ENCODE peak calls at places on chromosomes 11 and 22, in six cellular contexts. G is stimulated activated naive CD8-positive, alpha-beta T cell treated with anti-CD3 and anti-CD28 coated beads, Interleukin-15, amount 100 ng/mL, for 72 hours; X is brain microvascular endothelial cell; K is ecto neural progenitor cell; U is nephron progenitor cell; D is pancreas. J is an unnamed sample.

GRCh38 chr11:130103296-130103814 is 33.7 kb downstream of the APLP2 start:
- DNase-seq in X (peak; percentile 95), G (no peak), U (no peak), D (no peak), K (no peak), J (peak; percentile 94)

GRCh38 chr11:82792319-82792718 is 58.7 kb upstream of the FAM181B start:
- DNase-seq in K (no peak), G (no peak), X (no peak), D (no peak), U (no peak), J (no peak)

GRCh38 chr11:44883277-44883676 is 67.4 kb downstream of the TP53I11 start:
- DNase-seq in G (no peak), K (no peak), X (no peak), D (no peak), U (no peak), J (peak; percentile 46)

GRCh38 chr11:123543796-123544195 is 110.6 kb downstream of the SCN3B start:
- DNase-seq in G (no peak), D (no peak), X (peak; percentile 27), K (no peak), U (no peak), J (peak; percentile 60)

GRCh38 chr11:68521962-68522626 is 61.5 kb downstream of the PPP6R3 start:
- DNase-seq in U (no peak), D (no peak), K (no peak), G (no peak), X (no peak), J (no peak)

GRCh38 chr11:122698390-122698789 is 42.9 kb downstream of the UBASH3B start:
- DNase-seq in X (no peak), D (no peak), G (no peak), K (no peak), U (no peak), J (no peak)

GRCh38 chr11:80719292-80719646 is 1278.4 kb upstream of the TENM4 start:
- DNase-seq in U (no peak), K (no peak), X (no peak), D (no peak), G (no peak), J (no peak)

GRCh38 chr11:92528051-92528450 is 303.4 kb downstream of the FAT3 start:
- DNase-seq in U (no peak), D (no peak), G (no peak), X (peak; percentile 68), K (no peak), J (peak; percentile 1)

GRCh38 chr22:29219881-29220670 is 14.4 kb downstream of the EMID1 start:
- DNase-seq in D (peak; percentile 42), K (no peak), U (no peak), X (no peak), G (no peak), J (no peak)

GRCh38 chr11:96097844-96098421 is 174.0 kb upstream of the MTMR2 start:
- DNase-seq in G (no peak), X (no peak), D (no peak), U (no peak), K (no peak), J (no peak)

GRCh38 chr22:19916941-19917340 is 24.6 kb upstream of the COMT start:
- DNase-seq in D (no peak), X (no peak), U (no peak), K (no peak), G (no peak), J (no peak)

GRCh38 chr11:114208371-114208770 is 87.8 kb upstream of the NNMT start:
- DNase-seq in D (no peak), G (peak; percentile 20), K (no peak), U (no peak), X (no peak), J (no peak)

GRCh38 chr22:25051983-25052710 is 99.6 kb downstream of the KIAA1671 start:
- DNase-seq in U (no peak), D (peak; percentile 92), X (no peak), G (no peak), K (no peak), J (no peak)

GRCh38 chr11:130601141-130601540 is 152.7 kb downstream of the ADAMTS15 start:
- DNase-seq in U (peak; percentile 26), K (no peak), G (no peak), D (no peak), X (peak; percentile 84), J (peak; percentile 52)

GRCh38 chr11:112320668-112321067 is 60.0 kb upstream of the PLET1 start:
- DNase-seq in U (no peak), D (no peak), X (peak; percentile 93), G (no peak), K (no peak), J (no peak)

GRCh38 chr22:43889366-43890253 is 2.2 kb downstream of the PNPLA5 start:
- DNase-seq in K (no peak), D (no peak), U (no peak), G (no peak), X (no peak), J (peak; percentile 21)

GRCh38 chr11:63814383-63814736 is 1.1 kb downstream of the SPINDOC start:
- DNase-seq in G (no peak), U (no peak), K (no peak), X (no peak), D (no peak), J (no peak)

GRCh38 chr11:125494987-125495725 is 909 bp downstream of the FEZ1 start:
- DNase-seq in X (no peak), G (peak; percentile 19), U (peak; percentile 68), K (peak; percentile 74), D (peak; percentile 70), J (no peak)

GRCh38 chr11:24861440-24861839 is 364.6 kb downstream of the LUZP2 start:
- DNase-seq in D (no peak), U (no peak), X (no peak), G (no peak), K (no peak), J (no peak)